ENCODE peak calls at places on chromosomes 16 and 17, in nine cellular contexts. J is ovary, Y is heart left ventricle, P is GM23338, Q is HCT116, O is tibial nerve, L is upper lobe of right lung, I is A549, H is adrenal gland. D is an unnamed sample.

GRCh38 chr17:7046127-7046724 is 2.3 kb upstream of the SLC16A11 start:
- DNase-seq in H (peak), P (peak), L (peak), Q (peak), Y (no peak), I (no peak), O (no peak), J (peak), D (peak)

GRCh38 chr17:29674270-29674669 is 51.6 kb upstream of the CORO6 start:
- DNase-seq in I (no peak), L (no peak), O (no peak), Q (no peak), H (no peak), P (no peak), J (no peak), Y (no peak), D (no peak)

GRCh38 chr17:10151667-10152496 is 46.5 kb downstream of the GAS7 start:
- DNase-seq in H (peak), I (no peak), J (no peak), O (no peak), Y (no peak), Q (no peak), L (peak), P (no peak), D (no peak)

GRCh38 chr16:61296305-61296704 is 739.9 kb downstream of the CDH8 start:
- DNase-seq in P (no peak), J (no peak), Q (no peak), Y (no peak), L (no peak), H (no peak), O (no peak), I (no peak), D (no peak)

GRCh38 chr17:69175812-69176517 is 34.3 kb upstream of the ABCA6 start:
- DNase-seq in P (no peak), O (no peak), H (no peak), J (no peak), I (peak), Y (no peak), L (no peak), Q (peak), D (peak)

GRCh38 chr17:49741009-49741691 is 22.8 kb downstream of the FAM117A start:
- DNase-seq in Q (no peak), Y (no peak), H (no peak), I (no peak), P (no peak), J (no peak), O (no peak), L (no peak), D (no peak)

GRCh38 chr17:74790206-74791066 is 14.3 kb upstream of the NAT9 start:
- DNase-seq in L (no peak), Y (no peak), H (no peak), J (no peak), P (peak), I (no peak), Q (no peak), O (no peak), D (no peak)

GRCh38 chr16:89324056-89325010 is 106.8 kb downstream of the ZNF778 start:
- DNase-seq in J (no peak), Y (no peak), H (no peak), O (no peak), I (no peak), P (no peak), L (peak), Q (no peak), D (no peak)

GRCh38 chr17:79811036-79811887 is 14.4 kb upstream of the CBX8 start:
- DNase-seq in Q (peak), L (no peak), Y (no peak), I (peak), O (no peak), P (peak), H (no peak), J (no peak), D (no peak)

GRCh38 chr17:50102164-50102991 is 7.2 kb downstream of the PDK2 start:
- DNase-seq in L (peak), Q (no peak), P (no peak), O (no peak), Y (peak), J (no peak), I (no peak), H (peak), D (no peak)

GRCh38 chr17:1006054-1006453 is 9.1 kb downstream of the TIMM22 start:
- DNase-seq in I (no peak), J (no peak), Y (no peak), O (no peak), H (peak), L (no peak), Q (no peak), P (no peak), D (no peak)

GRCh38 chr17:53032861-53033271 is 789.9 kb upstream of the KIF2B start:
- DNase-seq in H (peak), J (no peak), Q (peak), Y (no peak), I (no peak), O (no peak), P (peak), L (no peak), D (peak)

GRCh38 chr17:45043268-45043681 is 8.2 kb downstream of the DCAKD start:
- DNase-seq in P (no peak), L (no peak), I (no peak), H (peak), O (no peak), J (no peak), Q (no peak), Y (peak), D (no peak)

GRCh38 chr17:75105269-75106080 is 4.3 kb upstream of the ARMC7 start:
- DNase-seq in L (peak), H (peak), Q (no peak), P (peak), Y (no peak), I (peak), O (no peak), J (no peak), D (peak)

GRCh38 chr17:12737740-12738469 is 51.4 kb upstream of the ARHGAP44 start:
- DNase-seq in O (no peak), Y (no peak), P (no peak), I (no peak), L (no peak), H (no peak), J (no peak), Q (no peak), D (no peak)

GRCh38 chr17:29048440-29049360 is 5.8 kb downstream of the PIPOX start:
- DNase-seq in P (peak), L (no peak), I (no peak), J (no peak), H (peak), O (no peak), Y (no peak), Q (no peak), D (no peak)

GRCh38 chr17:50269477-50270429 is 4.5 kb upstream of the TMEM92 start:
- DNase-seq in P (peak), H (peak), O (peak), L (peak), Q (peak), J (peak), Y (peak), I (peak), D (peak)

GRCh38 chr16:2474877-2475412 is at the start of gene TBC1D24:
- DNase-seq in I (peak), L (peak), J (peak), O (peak), Y (peak), Q (peak), P (peak), H (peak), D (peak)

GRCh38 chr16:2473999-2474876 is 689 bp upstream of the TBC1D24 start:
- DNase-seq in H (no peak), I (peak), P (peak), J (no peak), O (no peak), L (peak), Q (no peak), Y (peak), D (no peak)

GRCh38 chr16:2476345-2476720 is 1.4 kb downstream of the TBC1D24 start:
- DNase-seq in I (no peak), J (no peak), Y (no peak), P (no peak), H (no peak), L (no peak), Q (no peak), O (no peak), D (no peak)

GRCh38 chr16:2476741-2477140 is 1.8 kb downstream of the TBC1D24 start:
- DNase-seq in I (no peak), P (no peak), Q (no peak), J (no peak), O (no peak), L (no peak), H (no peak), Y (no peak), D (no peak)

DNA sequence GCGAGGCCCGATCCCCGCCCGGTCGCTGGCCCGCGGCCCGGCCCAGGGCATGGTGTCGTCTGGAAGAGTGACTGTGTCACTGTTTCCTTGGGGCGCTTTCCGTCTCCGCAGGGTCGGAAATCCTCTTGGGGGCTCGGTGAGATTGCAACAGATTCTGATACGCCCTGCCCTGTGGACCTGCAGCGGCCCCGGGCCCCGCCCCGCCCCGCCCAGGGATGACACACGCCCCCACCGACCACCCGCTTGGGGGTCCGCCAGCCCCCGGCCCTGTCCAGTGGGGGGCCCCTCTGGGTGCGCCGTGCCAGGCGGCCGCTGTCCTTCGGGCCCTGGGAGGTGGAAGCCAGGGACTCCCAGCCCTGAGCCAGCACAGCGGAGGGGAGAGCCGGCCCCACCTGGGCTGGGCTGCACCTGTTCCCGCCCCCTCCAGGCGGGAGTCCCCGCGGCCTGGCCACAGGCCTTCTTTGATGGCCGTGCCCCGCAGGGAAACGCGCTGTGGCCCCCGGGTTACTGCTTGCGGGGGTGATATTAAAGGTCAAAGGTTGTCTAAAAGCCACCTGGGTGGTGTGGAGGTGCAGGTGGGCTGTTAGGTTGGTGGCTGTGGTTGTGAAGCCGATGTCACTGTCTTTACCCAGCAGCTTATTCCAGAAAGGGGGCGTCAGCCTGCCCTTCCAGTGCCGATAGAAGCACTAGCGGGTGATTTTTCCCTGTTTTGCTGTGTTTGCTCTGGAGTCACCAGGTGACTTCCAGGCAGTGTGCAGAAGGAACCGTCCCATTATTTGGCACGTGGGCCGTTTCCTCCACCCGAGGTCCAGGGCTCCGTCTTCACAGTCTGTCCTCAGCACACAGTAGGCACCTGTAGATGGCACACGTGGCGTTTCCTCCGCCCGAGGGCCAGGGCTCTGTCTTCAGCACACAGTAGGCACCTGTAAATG is 752 bp downstream of the TBC1D24 start:
- DNase-seq in O (no peak), J (no peak), Y (no peak), H (no peak), I (peak), L (peak), P (peak), Q (no peak), D (no peak)
- H3K27ac ChIP-seq in O (peak), J (no peak), Y (no peak), H (no peak), I (peak), L (peak), P (no peak), Q (peak), D (peak)

GRCh38 chr16:81429045-81429521 is 15.5 kb upstream of the CMIP start:
- DNase-seq in P (peak), H (peak), J (no peak), O (no peak), Y (peak), Q (peak), L (no peak), I (no peak), D (peak)

GRCh38 chr16:81427245-81427644 is 17.4 kb upstream of the CMIP start:
- DNase-seq in O (no peak), H (no peak), Q (no peak), J (no peak), Y (no peak), L (no peak), P (no peak), I (no peak), D (no peak)

GRCh38 chr16:81435567-81435966 is 9.0 kb upstream of the CMIP start:
- DNase-seq in Y (no peak), P (no peak), Q (no peak), O (no peak), L (no peak), I (no peak), J (no peak), H (no peak), D (no peak)

GRCh38 chr16:81432899-81433560 is 11.6 kb upstream of the CMIP start:
- DNase-seq in L (no peak), H (no peak), O (no peak), Q (no peak), Y (no peak), I (no peak), J (no peak), P (peak), D (no peak)

DNA sequence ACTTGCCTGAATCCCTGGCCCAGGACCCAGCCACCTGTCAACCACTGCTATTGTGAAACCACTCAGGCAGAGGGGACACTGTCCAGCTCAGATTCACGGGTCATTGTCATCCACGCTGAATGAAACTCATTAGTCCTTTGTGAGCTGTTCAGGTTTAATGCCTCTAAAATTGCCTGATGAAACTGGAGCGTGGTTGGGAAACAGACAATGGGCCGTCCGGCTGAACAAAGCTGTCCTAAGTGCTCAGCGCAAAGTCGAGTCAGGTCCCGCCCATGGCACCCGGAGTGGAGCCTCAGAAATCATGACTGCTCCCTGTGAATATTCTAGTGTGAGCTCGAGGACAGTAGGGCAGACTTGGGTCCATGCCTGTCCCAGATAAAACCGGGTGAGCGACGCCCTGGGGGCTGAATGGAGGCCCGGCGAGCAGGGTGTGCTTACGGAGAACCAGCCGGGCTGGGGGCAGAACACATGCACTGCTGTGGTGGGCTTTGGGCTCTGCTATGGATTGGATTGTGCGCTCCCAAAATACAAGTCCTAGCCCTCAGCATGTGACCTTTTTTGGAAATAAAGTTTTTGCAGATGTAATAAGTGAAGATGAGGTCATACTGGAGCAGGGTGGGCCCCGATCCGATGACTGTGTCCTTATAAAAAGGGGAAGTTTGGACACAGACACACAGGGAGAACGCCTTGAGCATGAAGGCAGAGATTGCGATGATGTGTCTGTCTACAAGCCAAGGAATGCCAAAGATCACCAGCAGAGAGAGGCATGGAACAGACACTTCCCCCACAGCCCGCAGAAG is 12.9 kb upstream of the CMIP start:
- DNase-seq in H (peak), P (no peak), Y (peak), I (no peak), Q (no peak), O (no peak), L (peak), J (no peak), D (no peak)
- TF ChIP-seq CTCF in H (no peak), P (no peak), Y (no peak), I (no peak), Q (no peak), O (no peak), L (no peak), J (no peak), D (no peak)

GRCh38 chr16:83849434-83849833 is 41.7 kb downstream of the HSBP1 start:
- DNase-seq in L (no peak), I (no peak), Y (peak), P (no peak), O (no peak), J (no peak), Q (no peak), H (no peak), D (no peak)
- H3K27ac ChIP-seq in L (no peak), I (no peak), Y (no peak), P (no peak), O (no peak), J (no peak), Q (no peak), H (no peak), D (no peak)

GRCh38 chr17:37438141-37438540 is 31.5 kb downstream of the TADA2A start:
- DNase-seq in Q (no peak), P (peak), I (no peak), Y (no peak), L (no peak), O (no peak), J (no peak), H (no peak), D (no peak)
- TF ChIP-seq CTCF in Q (peak), P (peak), I (peak), Y (no peak), L (peak), O (no peak), J (no peak), H (no peak), D (peak)

DNA sequence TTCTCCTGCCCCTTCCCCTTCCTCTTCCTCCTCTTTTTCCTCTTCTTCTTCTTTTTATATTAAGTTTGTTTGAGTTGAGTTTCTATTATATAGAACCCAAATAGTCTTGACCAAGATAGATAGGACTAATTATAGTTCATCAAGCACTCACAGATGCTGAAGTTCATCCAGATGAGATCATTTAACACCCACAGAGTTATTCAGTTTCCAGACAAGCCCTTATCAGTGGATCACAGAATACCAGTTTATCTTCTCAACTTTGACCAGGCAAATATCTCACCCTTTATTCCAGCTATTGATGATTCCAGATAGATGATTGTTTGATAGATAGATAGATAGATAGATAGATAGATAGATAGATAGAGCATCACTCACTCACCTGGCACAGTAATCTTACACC is 87.5 kb downstream of the AXIN2 start:
- DNase-seq in J (no peak), L (no peak), Q (no peak), Y (no peak), O (no peak), P (no peak), H (no peak), I (no peak), D (no peak)
- H3K27ac ChIP-seq in J (no peak), L (peak), Q (no peak), Y (no peak), O (no peak), P (no peak), H (no peak), I (no peak), D (no peak)

DNA sequence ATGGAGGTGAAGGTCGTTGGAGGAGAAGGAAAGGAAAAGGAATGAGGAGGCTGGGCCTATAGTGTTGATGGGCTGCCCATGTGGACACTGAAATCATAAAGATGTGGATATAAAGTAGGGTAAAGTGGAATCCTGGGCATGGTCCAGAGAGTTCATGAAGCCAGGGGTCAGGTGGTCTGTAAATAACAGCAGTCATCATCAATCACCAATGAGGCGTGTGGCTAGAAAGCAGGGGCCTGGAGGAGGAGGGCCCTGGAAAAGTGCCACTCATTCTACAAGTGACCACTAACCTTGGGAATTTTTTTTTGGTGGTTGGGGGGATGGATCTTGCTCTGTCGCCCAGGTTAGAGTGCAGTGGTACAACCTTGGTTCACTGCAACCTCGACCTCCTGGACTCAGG is 115.3 kb upstream of the NOL11 start:
- DNase-seq in J (no peak), O (no peak), P (no peak), Q (no peak), L (no peak), I (no peak), H (peak), Y (no peak), D (no peak)
- TF ChIP-seq CTCF in J (no peak), O (no peak), P (no peak), Q (no peak), L (no peak), I (no peak), H (no peak), Y (no peak), D (no peak)

DNA sequence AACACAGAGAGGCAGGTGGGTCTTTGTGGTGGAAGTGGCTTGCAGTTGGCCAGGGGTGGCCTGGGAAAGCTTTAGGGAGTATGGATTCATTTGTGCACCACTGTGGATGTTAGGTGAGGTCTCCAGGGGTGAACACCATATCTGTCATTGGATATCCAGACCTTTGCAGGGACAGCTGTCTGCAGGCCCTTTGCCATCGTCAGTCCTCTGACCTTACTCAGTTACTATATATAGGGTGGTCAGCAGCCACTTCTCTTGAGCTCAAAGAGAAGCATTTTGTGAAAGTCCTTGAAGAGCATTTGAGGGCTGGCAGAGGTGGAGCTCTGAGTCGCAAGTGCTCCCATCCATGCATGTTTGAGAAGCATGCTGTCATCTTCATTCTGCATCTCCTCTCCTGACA is 40.4 kb downstream of the TMEM11 start:
- DNase-seq in I (no peak), O (no peak), L (no peak), Y (no peak), J (no peak), H (peak), P (no peak), Q (no peak), D (no peak)
- H3K27ac ChIP-seq in I (no peak), O (no peak), L (peak), Y (peak), J (no peak), H (no peak), P (no peak), Q (no peak), D (no peak)

DNA sequence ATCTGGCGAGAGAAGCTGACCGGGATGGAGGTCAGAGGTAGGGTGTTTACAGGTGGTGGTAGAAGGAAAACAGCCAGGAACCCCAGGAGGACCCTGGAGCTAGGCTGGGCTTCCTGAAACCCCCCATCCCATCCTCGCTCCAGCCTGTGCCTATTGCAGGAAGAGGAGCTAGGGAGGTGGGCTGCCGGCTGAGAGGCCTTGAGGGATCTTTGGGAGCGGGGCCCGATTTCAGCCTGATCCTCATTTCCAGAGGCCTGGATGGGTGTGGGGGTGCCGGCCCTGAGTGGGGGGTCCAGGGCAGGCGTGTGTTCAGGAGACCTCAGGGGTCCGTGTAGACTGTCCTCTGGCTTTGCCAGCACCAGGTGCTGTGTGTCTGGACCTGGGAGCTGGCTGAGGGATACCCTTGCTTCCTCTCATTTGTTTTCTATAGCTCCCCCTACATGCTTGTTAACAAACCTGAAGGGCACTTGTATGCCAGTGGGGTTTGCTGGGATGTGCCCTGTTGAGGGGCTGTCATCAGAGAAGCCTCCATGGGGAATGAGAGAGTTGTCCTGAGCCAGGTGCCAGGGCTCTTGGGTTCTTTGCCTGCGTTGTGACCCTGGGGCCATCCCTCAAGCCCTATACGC is 18.9 kb upstream of the RAP1GAP2 start:
- DNase-seq in O (no peak), Y (no peak), Q (no peak), I (no peak), L (no peak), P (peak), H (no peak), J (no peak), D (no peak)
- TF ChIP-seq CTCF in O (no peak), Y (no peak), Q (no peak), I (peak), L (no peak), P (peak), H (no peak), J (no peak), D (no peak)